ENCODE peak calls at places on chromosomes 2 and 18, in nine cellular contexts. Z, X, S, A, Q, D, P, N and G are unnamed samples.

GRCh38 chr2:213562539-213563180 is 278.4 kb downstream of the SPAG16 start:
- DNase-seq in A (no peak), D (no peak), Q (no peak), X (no peak), P (no peak), S (no peak), N (no peak), Z (no peak), G (no peak)

GRCh38 chr2:9010866-9011265 is 7.4 kb upstream of the MBOAT2 start:
- DNase-seq in P (no peak), S (peak; percentile 13), Z (no peak), A (no peak), Q (no peak), X (peak; percentile 23), N (no peak), D (no peak), G (peak; percentile 30)

GRCh38 chr2:42044939-42045338 is 2.9 kb upstream of the PKDCC start:
- DNase-seq in A (no peak), S (no peak), Q (no peak), X (no peak), P (no peak), Z (no peak), N (no peak), D (no peak), G (no peak)

GRCh38 chr2:143261986-143262784 is 133.0 kb downstream of the ARHGAP15 start:
- DNase-seq in A (no peak), N (no peak), Z (peak; percentile 97), P (no peak), Q (no peak), S (no peak), D (no peak), X (no peak), G (peak; percentile 29)

GRCh38 chr2:238379096-238379810 is 47.5 kb upstream of the ASB1 start:
- DNase-seq in A (no peak), D (no peak), Q (no peak), X (no peak), Z (peak; percentile 48), N (no peak), S (no peak), P (no peak), G (no peak)

GRCh38 chr2:231996797-231997555 is 35.5 kb downstream of the DIS3L2 start:
- DNase-seq in N (no peak), Z (no peak), S (no peak), A (no peak), D (no peak), P (no peak), Q (no peak), X (no peak), G (no peak)

GRCh38 chr2:96430394-96430988 is 74.7 kb downstream of the NEURL3 start:
- DNase-seq in Z (no peak), D (no peak), X (no peak), S (no peak), Q (no peak), A (no peak), N (no peak), P (no peak), G (no peak)

GRCh38 chr18:73007195-73007934 is 139.6 kb upstream of the NETO1 start:
- DNase-seq in S (no peak), Q (no peak), D (no peak), P (no peak), X (no peak), A (no peak), N (no peak), Z (no peak), G (no peak)

GRCh38 chr2:237540823-237541222 is 25.6 kb upstream of the PRLH start:
- DNase-seq in Z (no peak), N (no peak), Q (no peak), A (no peak), D (no peak), X (peak; percentile 48), S (peak; percentile 50), P (no peak), G (peak; percentile 41)

GRCh38 chr2:59529738-59530137 is 1023.7 kb downstream of the BCL11A start:
- DNase-seq in Z (no peak), Q (no peak), P (no peak), A (no peak), X (no peak), S (no peak), N (no peak), D (peak; percentile 95), G (no peak)

GRCh38 chr2:54676656-54677055 is 46.8 kb upstream of the EML6 start:
- DNase-seq in P (no peak), Z (no peak), D (no peak), X (no peak), N (no peak), A (no peak), Q (no peak), S (no peak), G (no peak)